ENCODE peak calls at places on chromosomes 3 and 15, in six cellular contexts. X is left lung, T is GM23248, B is adipocyte, Q is body of pancreas, A is heart right ventricle. Z is an unnamed sample.

GRCh38 chr3:9037113-9037715 is 73.9 kb upstream of the RAD18 start:
- DNase-seq in Q (peak; percentile 32), X (no peak), B (no peak), A (peak; percentile 49), T (peak; percentile 43), Z (no peak)

GRCh38 chr3:188534633-188535032 is 380.7 kb downstream of the LPP start:
- DNase-seq in A (no peak), Q (no peak), T (peak; percentile 37), B (no peak), X (no peak), Z (no peak)

GRCh38 chr3:111577798-111578685 is 17.1 kb downstream of the ZBED2 start:
- DNase-seq in T (peak; percentile 86), A (no peak), Q (no peak), B (peak; percentile 81), X (no peak), Z (no peak)

GRCh38 chr3:14422016-14422963 is 19.9 kb downstream of the SLC6A6 start:
- DNase-seq in X (no peak), B (no peak), T (no peak), Q (no peak), A (no peak), Z (no peak)

GRCh38 chr3:54146383-54147239 is 24.3 kb downstream of the CACNA2D3 start:
- DNase-seq in T (peak; percentile 44), X (peak; percentile 82), Q (peak; percentile 65), A (peak; percentile 31), B (peak; percentile 50), Z (no peak)

GRCh38 chr15:94322141-94322540 is 90.8 kb downstream of the MCTP2 start:
- DNase-seq in A (no peak), B (peak; percentile 77), Q (no peak), X (no peak), T (peak; percentile 53), Z (no peak)

GRCh38 chr3:13157986-13158385 is 84.8 kb upstream of the IQSEC1 start:
- DNase-seq in B (no peak), X (peak; percentile 59), T (no peak), Q (no peak), A (no peak), Z (no peak)

GRCh38 chr3:44445786-44446185 is 31.7 kb downstream of the ZNF445 start:
- DNase-seq in Q (no peak), B (no peak), X (no peak), T (no peak), A (no peak), Z (no peak)

GRCh38 chr3:76970006-76970680 is 69.8 kb upstream of the ROBO2 start:
- DNase-seq in X (no peak), Q (no peak), T (no peak), A (no peak), B (no peak), Z (no peak)

GRCh38 chr3:8110966-8111798 is 390.4 kb upstream of the LMCD1 start:
- DNase-seq in Q (peak; percentile 54), A (peak; percentile 61), B (peak; percentile 45), T (peak; percentile 79), X (no peak), Z (peak; percentile 0)

GRCh38 chr15:64701482-64701881 is 73.9 kb downstream of the RBPMS2 start:
- DNase-seq in B (peak; percentile 22), Q (no peak), X (no peak), A (no peak), T (no peak), Z (no peak)

GRCh38 chr3:101976473-101976872 is 127.2 kb downstream of the NFKBIZ start:
- DNase-seq in A (no peak), B (no peak), Q (no peak), X (no peak), T (no peak), Z (no peak)

GRCh38 chr15:41013698-41014414 is 60.6 kb downstream of the CHAC1 start:
- DNase-seq in Q (no peak), T (peak; percentile 41), A (no peak), X (no peak), B (peak; percentile 94), Z (no peak)

GRCh38 chr15:83912343-83912742 is 258.4 kb downstream of the ADAMTSL3 start:
- DNase-seq in A (no peak), T (no peak), X (no peak), B (no peak), Q (no peak), Z (no peak)

GRCh38 chr15:98330692-98331435 is 317.5 kb upstream of the IGF1R start:
- DNase-seq in T (no peak), A (no peak), X (no peak), Q (no peak), B (no peak), Z (no peak)

GRCh38 chr15:60801336-60801735 is 322.4 kb upstream of the ICE2 start:
- DNase-seq in X (no peak), T (no peak), Q (no peak), A (no peak), B (peak; percentile 3), Z (no peak)

GRCh38 chr15:60797444-60798040 is 318.6 kb upstream of the ICE2 start:
- DNase-seq in T (peak; percentile 56), Q (no peak), X (no peak), B (no peak), A (no peak), Z (no peak)

GRCh38 chr15:60800729-60801072 is 321.8 kb upstream of the ICE2 start:
- DNase-seq in A (no peak), Q (no peak), X (no peak), B (no peak), T (no peak), Z (no peak)

GRCh38 chr15:60799885-60800728 is 321.2 kb upstream of the ICE2 start:
- DNase-seq in X (no peak), A (no peak), Q (no peak), T (peak; percentile 87), B (peak; percentile 48), Z (no peak)

GRCh38 chr15:60798821-60799220 is 319.9 kb upstream of the ICE2 start:
- DNase-seq in T (peak; percentile 96), A (no peak), X (no peak), B (peak; percentile 83), Q (peak; percentile 14), Z (no peak)
- H3K4me1 ChIP-seq in T (peaks cover 39% of the 10 kb centered on the region), A (no peaks in the 10 kb centered on the region), X (peaks cover 5% of the 10 kb centered on the region), B (peaks cover 42% of the 10 kb centered on the region), Q (peaks cover 17% of the 10 kb centered on the region), Z (peaks cover 54% of the 10 kb centered on the region)

DNA sequence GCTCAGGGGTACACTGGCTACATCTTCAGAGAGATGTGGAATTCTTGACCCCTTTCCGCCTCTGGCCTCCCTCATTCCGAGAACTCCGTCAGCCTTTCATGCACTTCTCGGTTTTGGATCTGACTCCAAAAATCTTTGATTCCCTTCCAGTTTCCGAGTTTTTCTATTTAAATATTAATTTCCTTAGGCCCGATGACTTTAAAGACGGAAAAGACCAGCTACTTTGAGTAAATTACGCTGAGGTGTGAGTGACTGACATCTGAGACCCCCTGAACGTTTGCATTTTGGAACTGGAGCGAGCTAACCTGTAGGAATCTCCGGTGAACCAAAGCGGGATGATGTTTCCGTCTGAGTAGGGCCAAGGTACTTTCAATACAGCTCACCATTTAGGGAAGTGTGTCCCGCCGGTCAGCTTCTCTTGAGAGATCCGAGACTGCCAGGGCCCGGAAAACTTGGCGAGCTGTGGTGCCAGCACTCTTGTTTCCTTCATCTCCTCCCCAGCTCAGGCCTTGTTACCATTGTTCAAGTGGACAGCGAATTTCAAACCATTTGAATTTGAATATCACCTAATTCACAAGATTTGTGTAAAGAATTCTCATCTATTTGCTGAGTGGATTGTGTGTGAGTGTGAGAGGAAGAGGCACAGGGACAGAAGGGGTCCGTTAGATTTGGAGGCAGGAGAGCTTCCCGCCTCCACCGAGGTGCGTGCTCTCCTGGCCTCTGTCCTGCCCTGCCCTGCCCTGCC is 5.4 kb downstream of the SOX14 start:
- DNase-seq in T (no peak), A (no peak), B (no peak), X (peak; percentile 31), Q (no peak), Z (no peak)
- H3K4me3 ChIP-seq in T (no peak overlapping the region), A (no peak overlapping the region), B (no peak overlapping the region), X (no peak overlapping the region), Q (no peak overlapping the region), Z (peak overlapping the region; percentile 61)

DNA sequence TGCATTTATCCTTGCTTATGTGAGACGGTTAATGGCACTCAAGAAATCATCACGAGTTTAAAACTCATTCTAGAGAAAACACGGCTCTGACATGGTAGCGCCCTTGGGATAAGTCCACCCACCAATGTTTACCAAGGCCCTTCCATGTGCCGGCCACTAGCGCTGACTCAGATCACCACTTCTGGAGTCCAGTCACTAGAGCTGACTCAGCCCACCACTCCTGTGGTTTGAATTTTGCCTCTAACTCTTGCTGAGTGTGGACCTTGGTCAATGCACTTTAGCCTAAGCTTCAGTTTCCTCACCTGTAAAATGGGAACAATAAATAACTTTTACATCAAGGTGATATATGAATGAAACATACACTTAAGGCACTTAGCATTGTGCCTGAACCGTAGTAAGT is 358.4 kb upstream of the PROK2 start:
- DNase-seq in B (peak; percentile 43), A (no peak), X (no peak), Q (no peak), T (peak; percentile 72), Z (no peak)
- H3K4me1 ChIP-seq in B (no peaks in the 10 kb centered on the region), A (peaks cover 5% of the 10 kb centered on the region), X (peaks cover 3% of the 10 kb centered on the region), Q (peaks cover 5% of the 10 kb centered on the region), T (no peaks in the 10 kb centered on the region), Z (no peaks in the 10 kb centered on the region)

GRCh38 chr3:28089527-28089897 is 151.9 kb upstream of the CMC1 start:
- DNase-seq in B (no peak), T (no peak), A (no peak), Q (no peak), X (no peak), Z (no peak)
- H3K4me3 ChIP-seq in B (no peak overlapping the region), T (no peak overlapping the region), A (no peak overlapping the region), Q (no peak overlapping the region), X (no peak overlapping the region), Z (no peak overlapping the region)

GRCh38 chr3:46870651-46871050 is 6.9 kb upstream of the PTH1R start:
- DNase-seq in A (no peak), B (no peak), T (no peak), Q (no peak), X (no peak), Z (no peak)
- H3K4me1 ChIP-seq in A (peaks cover 58% of the 10 kb centered on the region), B (peaks cover 34% of the 10 kb centered on the region), T (no peaks in the 10 kb centered on the region), Q (peaks cover 17% of the 10 kb centered on the region), X (peaks cover 24% of the 10 kb centered on the region), Z (peaks cover 15% of the 10 kb centered on the region)

Z was measured in esophagus squamous epithelium.